ENCODE peak calls at places on chromosomes 5 and 9, in four cellular contexts. H is ecto neural progenitor cell; N is stimulated activated CD4-positive, alpha-beta T cell treated with anti-CD3 and anti-CD28 coated beads, TNF-alpha, amount 100 ng/mL, for 24 hours; V is effector memory CD8-positive, alpha-beta T cell. O is an unnamed sample.

GRCh38 chr9:128684065-128684324 is 5.0 kb upstream of the SET start:
- DNase-seq in V (no peak), N (no peak), H (no peak), O (no peak)

GRCh38 chr9:137163805-137164204 is 6.0 kb downstream of the LRRC26 start:
- DNase-seq in V (no peak), H (no peak), N (no peak), O (no peak)

GRCh38 chr9:114677418-114677817 is 4.6 kb downstream of the TEX48 start:
- DNase-seq in H (no peak), V (no peak), N (no peak), O (peak)

GRCh38 chr9:23194281-23194680 is 631.8 kb downstream of the ELAVL2 start:
- DNase-seq in V (no peak), N (no peak), H (no peak), O (no peak)

GRCh38 chr5:111530298-111530740 is 18.0 kb upstream of the STARD4 start:
- DNase-seq in N (peak), H (no peak), V (peak), O (peak)

GRCh38 chr5:115601709-115602584 is at the start of gene TICAM2:
- DNase-seq in V (peak), N (peak), H (peak), O (no peak)

GRCh38 chr9:81083062-81083461 is 606.3 kb downstream of the TLE1 start:
- DNase-seq in V (no peak), N (no peak), H (peak), O (no peak)

GRCh38 chr9:4762108-4762888 is 21.3 kb upstream of the AK3 start:
- DNase-seq in H (peak), V (peak), N (peak), O (peak)

GRCh38 chr9:136052433-136052880 is 42.6 kb downstream of the NACC2 start:
- DNase-seq in H (peak), N (no peak), V (no peak), O (no peak)

GRCh38 chr5:991472-992267 is 16.9 kb upstream of the NKD2 start:
- DNase-seq in H (no peak), V (no peak), N (no peak), O (peak)

O was measured in DND-41.